ENCODE peak calls at places on chromosomes 3 and 15, in nine cellular contexts. O is IMR-90, E is neural crest cell, T is activated B cell treated with CpG ODN at 0.5 μM for 24 hours, N is cardiac fibroblast, Z is RWPE2, Y is pancreas, P is mesothelial cell of epicardium, V is astrocyte of the spinal cord. D is an unnamed sample.

GRCh38 chr3:28617821-28618220 is 269.2 kb upstream of the AZI2 start:
- DNase-seq in O (no peak), E (no peak), T (no peak), N (no peak), Z (no peak), Y (no peak), P (no peak), V (no peak), D (no peak)

GRCh38 chr15:74240002-74240568 is 4.0 kb downstream of the CCDC33 start:
- DNase-seq in O (peak; percentile 35), E (no peak), T (no peak), N (peak; percentile 86), Z (peak; percentile 97), Y (peak; percentile 98), P (no peak), V (peak; percentile 79), D (no peak)

GRCh38 chr3:126441256-126441880 is 34.3 kb downstream of the ZXDC start:
- DNase-seq in O (no peak), E (no peak), T (no peak), N (no peak), Z (peak; percentile 38), Y (no peak), P (no peak), V (no peak), D (no peak)

GRCh38 chr3:98874602-98875249 is 26.8 kb downstream of the DCBLD2 start:
- DNase-seq in O (no peak), E (no peak), T (no peak), N (no peak), Z (no peak), Y (no peak), P (no peak), V (no peak), D (no peak)

GRCh38 chr3:124780767-124781485 is 50.7 kb downstream of the UMPS start:
- DNase-seq in O (peak; percentile 58), E (no peak), T (no peak), N (peak; percentile 65), Z (no peak), Y (no peak), P (no peak), V (peak; percentile 61), D (no peak)

GRCh38 chr15:74227968-74228722 is 8.0 kb upstream of the CCDC33 start:
- DNase-seq in O (no peak), E (no peak), T (no peak), N (no peak), Z (no peak), Y (no peak), P (no peak), V (peak; percentile 29), D (no peak)

GRCh38 chr15:89907289-89907688 is 5.5 kb downstream of the ARPIN start:
- DNase-seq in O (peak; percentile 34), E (no peak), T (no peak), N (no peak), Z (peak; percentile 42), Y (no peak), P (no peak), V (no peak), D (no peak)

GRCh38 chr3:31472479-31473390 is 60.0 kb upstream of the STT3B start:
- DNase-seq in O (peak; percentile 24), E (no peak), T (no peak), N (peak; percentile 78), Z (no peak), Y (no peak), P (no peak), V (peak; percentile 92), D (no peak)

GRCh38 chr3:5036536-5036833 is 57.2 kb downstream of the BHLHE40 start:
- DNase-seq in O (no peak), E (no peak), T (no peak), N (no peak), Z (no peak), Y (no peak), P (no peak), V (no peak), D (no peak)

GRCh38 chr3:5037828-5038227 is 58.6 kb downstream of the BHLHE40 start:
- DNase-seq in O (no peak), E (no peak), T (no peak), N (no peak), Z (no peak), Y (no peak), P (no peak), V (no peak), D (no peak)

GRCh38 chr3:5039585-5039984 is 60.3 kb downstream of the BHLHE40 start:
- DNase-seq in O (no peak), E (no peak), T (no peak), N (no peak), Z (no peak), Y (no peak), P (no peak), V (no peak), D (no peak)

GRCh38 chr3:5036858-5037257 is 57.6 kb downstream of the BHLHE40 start:
- DNase-seq in O (no peak), E (no peak), T (no peak), N (no peak), Z (no peak), Y (no peak), P (no peak), V (no peak), D (no peak)

GRCh38 chr3:5038243-5038642 is 59.0 kb downstream of the BHLHE40 start:
- DNase-seq in O (no peak), E (no peak), T (no peak), N (no peak), Z (no peak), Y (no peak), P (no peak), V (no peak), D (no peak)
- TF ChIP-seq CTCF in O (no peak), E (no peak), T (no peak), N (no peak), Z (no peak), Y (no peak), P (no peak), V (no peak), D (no peak)

GRCh38 chr3:908839-909238 is 184.0 kb upstream of the CNTN6 start:
- DNase-seq in O (no peak), E (no peak), T (no peak), N (peak; percentile 6), Z (no peak), Y (no peak), P (no peak), V (no peak), D (no peak)
- TF ChIP-seq CTCF in O (no peak), E (peak; percentile 56), T (no peak), N (peak; percentile 33), Z (peak; percentile 22), Y (no peak), P (no peak), V (peak; percentile 19), D (peak; percentile 43)

DNA sequence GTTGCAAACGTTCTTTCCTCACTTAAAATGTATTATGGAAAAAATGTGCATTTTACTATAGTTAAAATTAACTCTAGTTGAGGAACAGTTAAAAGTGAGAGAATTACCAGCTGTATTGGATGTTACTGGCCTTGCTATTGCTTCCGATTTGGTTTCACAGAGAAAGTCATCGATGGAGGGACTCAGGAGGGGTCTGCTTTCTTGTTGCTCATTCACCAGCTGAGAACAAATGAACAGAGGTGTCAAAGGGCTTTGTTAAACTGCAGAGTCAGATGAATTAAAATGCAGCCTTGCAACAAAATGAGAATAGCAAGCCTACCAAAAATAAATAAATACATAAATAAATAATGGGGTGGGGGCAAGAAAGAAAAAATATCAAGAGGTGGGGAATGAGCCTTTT is 149.2 kb downstream of the PEX5L start:
- DNase-seq in O (no peak), E (no peak), T (no peak), N (no peak), Z (no peak), Y (no peak), P (no peak), V (no peak), D (no peak)
- TF ChIP-seq CTCF in O (no peak), E (no peak), T (no peak), N (no peak), Z (no peak), Y (no peak), P (no peak), V (no peak), D (no peak)

DNA sequence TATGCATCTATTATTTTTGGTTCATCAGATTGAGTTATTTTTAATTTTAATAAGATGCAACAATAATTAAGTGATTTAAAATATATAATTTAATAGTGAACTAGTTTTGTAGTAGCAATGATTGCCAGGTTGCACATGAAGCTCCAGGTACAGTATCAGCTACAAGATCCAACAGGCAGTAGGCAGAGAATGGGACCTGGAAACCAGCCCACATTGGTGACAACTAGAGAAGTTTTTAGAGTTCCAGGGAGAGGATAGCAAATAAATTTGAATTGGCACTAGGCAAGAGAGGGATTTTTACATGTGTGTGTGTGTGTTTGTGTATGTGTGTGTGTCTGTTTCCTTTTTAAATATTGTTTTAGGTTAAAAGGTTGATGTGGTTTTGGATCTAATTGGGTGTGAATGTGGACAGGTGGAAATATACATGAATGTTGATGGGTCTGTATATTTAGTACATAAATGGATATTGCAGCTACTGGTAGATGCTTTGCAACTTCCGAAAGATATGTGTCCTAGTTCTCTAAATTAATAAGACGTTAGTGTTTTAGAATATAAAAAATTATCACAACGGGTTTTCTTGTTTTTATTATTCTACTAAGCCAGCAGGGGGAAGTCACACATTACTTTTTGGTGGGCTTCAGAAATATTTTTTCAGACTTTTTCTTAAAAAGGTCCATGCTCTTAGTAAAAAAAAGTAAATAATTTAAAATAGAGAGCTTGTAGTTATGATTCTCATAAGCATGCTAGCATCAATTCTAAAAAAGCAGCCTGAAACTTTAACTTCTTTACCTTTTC is 110.1 kb upstream of the GBE1 start:
- DNase-seq in O (no peak), E (no peak), T (no peak), N (no peak), Z (no peak), Y (no peak), P (no peak), V (no peak), D (no peak)
- TF ChIP-seq CTCF in O (peak; percentile 5), E (peak; percentile 61), T (no peak), N (peak; percentile 8), Z (peak; percentile 27), Y (no peak), P (peak; percentile 64), V (no peak), D (peak; percentile 35)

DNA sequence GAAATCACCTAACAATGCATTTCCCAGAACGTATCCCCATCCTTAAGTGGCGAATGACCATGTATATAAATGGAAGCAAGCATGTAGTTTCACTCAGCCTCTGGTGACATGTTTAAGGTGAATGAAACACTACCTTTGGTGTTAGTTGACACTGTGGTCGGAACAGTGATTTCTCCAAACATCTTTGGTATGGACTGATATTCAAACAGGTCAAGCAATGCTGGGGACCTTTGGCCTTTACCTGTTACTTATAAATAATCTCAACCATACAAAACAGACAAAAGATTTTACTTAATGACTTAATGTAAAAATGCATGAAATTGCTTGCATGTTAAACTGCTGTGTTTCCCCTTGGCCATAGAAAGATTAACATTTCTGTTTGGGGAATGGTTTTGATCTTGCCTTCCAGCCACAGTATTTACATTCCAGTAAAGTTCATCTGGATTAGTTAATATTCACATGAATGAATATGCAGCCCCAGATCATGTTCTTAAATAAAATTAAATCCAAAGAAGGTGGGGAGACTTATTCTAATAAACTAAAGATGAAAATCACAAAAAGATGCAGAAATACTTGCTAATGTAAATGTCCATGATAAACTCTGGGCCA is 74.4 kb upstream of the HES1 start:
- DNase-seq in O (peak; percentile 15), E (no peak), T (no peak), N (no peak), Z (no peak), Y (no peak), P (no peak), V (no peak), D (no peak)
- TF ChIP-seq CTCF in O (no peak), E (no peak), T (no peak), N (no peak), Z (no peak), Y (no peak), P (no peak), V (no peak), D (no peak)

GRCh38 chr3:71930056-71930991 is 145.4 kb upstream of the PROK2 start:
- DNase-seq in O (peak; percentile 17), E (no peak), T (no peak), N (peak; percentile 76), Z (no peak), Y (no peak), P (no peak), V (peak; percentile 13), D (peak; percentile 55)
- TF ChIP-seq CTCF in O (no peak), E (peak; percentile 58), T (no peak), N (peak; percentile 22), Z (peak; percentile 23), Y (no peak), P (no peak), V (peak; percentile 28), D (no peak)

D was measured in D721Med.